ENCODE peak calls at places on chromosomes 5 and 9, in eight cellular contexts. S is HuH-7.5, N is upper lobe of right lung, X is GM06990, V is pancreas, M is islet precursor cell, C is stomach, Z is Right ventricle myocardium superior. D is an unnamed sample.

GRCh38 chr5:93717162-93717561 is 24.2 kb downstream of the POU5F2 start:
- DNase-seq in V (no peak), M (no peak), S (no peak), C (no peak), Z (no peak), X (no peak), N (no peak), D (no peak)

GRCh38 chr5:76104027-76104426 is 20.8 kb downstream of the SV2C start:
- DNase-seq in M (peak), N (no peak), X (no peak), Z (no peak), C (peak), V (peak), S (no peak), D (no peak)

GRCh38 chr9:6703898-6704639 is 53.7 kb upstream of the KDM4C start:
- DNase-seq in V (peak), S (peak), C (peak), Z (peak), X (peak), N (peak), M (peak), D (peak)

GRCh38 chr9:86407022-86407421 is 52.8 kb upstream of the TUT7 start:
- DNase-seq in V (peak), X (no peak), C (peak), S (no peak), M (peak), N (no peak), Z (no peak), D (no peak)

GRCh38 chr5:107361945-107362344 is 308.8 kb downstream of the EFNA5 start:
- DNase-seq in S (no peak), M (no peak), Z (no peak), V (no peak), X (no peak), C (no peak), N (no peak), D (no peak)

GRCh38 chr5:1763548-1763911 is 36.1 kb downstream of the MRPL36 start:
- DNase-seq in Z (peak), N (peak), C (no peak), M (peak), X (no peak), S (peak), V (no peak), D (no peak)

GRCh38 chr5:15501057-15501791 is 1.2 kb downstream of the FBXL7 start:
- DNase-seq in M (peak), C (no peak), S (no peak), V (no peak), Z (peak), N (peak), X (no peak), D (peak)

GRCh38 chr9:132978451-132979087 is at the start of gene GFI1B:
- DNase-seq in M (no peak), C (no peak), Z (no peak), V (no peak), N (no peak), X (no peak), S (no peak), D (no peak)

GRCh38 chr5:179408646-179409045 is 63.4 kb upstream of the ADAMTS2 start:
- DNase-seq in N (no peak), Z (no peak), X (no peak), M (no peak), V (no peak), C (no peak), S (no peak), D (no peak)

GRCh38 chr5:1800470-1801060 is 642 bp upstream of the NDUFS6 start:
- DNase-seq in C (no peak), S (no peak), N (peak), Z (peak), M (no peak), V (no peak), X (no peak), D (no peak)

GRCh38 chr5:83583859-83584258 is 112.3 kb downstream of the VCAN start:
- DNase-seq in S (no peak), C (no peak), M (no peak), X (no peak), Z (no peak), N (no peak), V (no peak), D (no peak)

GRCh38 chr5:135329913-135330797 is 68.9 kb downstream of the MACROH2A1 start:
- DNase-seq in N (no peak), V (no peak), C (no peak), S (no peak), M (no peak), Z (no peak), X (no peak), D (no peak)

GRCh38 chr5:91126448-91126847 is 256.7 kb downstream of the ARRDC3 start:
- DNase-seq in M (no peak), Z (no peak), V (peak), X (no peak), S (no peak), C (no peak), N (no peak), D (no peak)

GRCh38 chr5:136427421-136427820 is 62.1 kb upstream of the TRPC7 start:
- DNase-seq in M (no peak), C (no peak), Z (no peak), N (no peak), X (no peak), V (no peak), S (no peak), D (no peak)

GRCh38 chr5:109907751-109908150 is 218.0 kb downstream of the MAN2A1 start:
- DNase-seq in V (no peak), C (no peak), Z (no peak), S (no peak), X (no peak), N (no peak), M (peak), D (no peak)

GRCh38 chr9:27673626-27674025 is 100.3 kb upstream of the C9orf72 start:
- DNase-seq in M (no peak), C (no peak), S (no peak), V (no peak), N (no peak), Z (no peak), X (no peak), D (no peak)

GRCh38 chr5:119343766-119344165 is 12.1 kb upstream of the TNFAIP8 start:
- DNase-seq in C (no peak), X (no peak), Z (no peak), V (no peak), S (no peak), M (no peak), N (no peak), D (no peak)

GRCh38 chr5:151406322-151406947 is 41.0 kb upstream of the SLC36A1 start:
- DNase-seq in C (no peak), N (no peak), S (peak), V (no peak), Z (no peak), X (no peak), M (no peak), D (no peak)

GRCh38 chr9:92289708-92290390 is 3.6 kb downstream of the IARS1 start:
- DNase-seq in C (no peak), X (no peak), S (no peak), M (no peak), N (no peak), V (no peak), Z (no peak), D (no peak)

GRCh38 chr9:121362813-121363585 is 7.1 kb downstream of the STOM start:
- DNase-seq in N (no peak), Z (no peak), C (no peak), M (no peak), S (no peak), X (no peak), V (no peak), D (no peak)

GRCh38 chr9:80874276-80874675 is 815.1 kb downstream of the TLE1 start:
- DNase-seq in N (no peak), V (no peak), X (no peak), Z (no peak), S (no peak), C (no peak), M (no peak), D (no peak)

GRCh38 chr9:69028754-69029153 is 6.8 kb upstream of the FXN start:
- DNase-seq in C (no peak), M (peak), Z (no peak), N (no peak), V (no peak), X (no peak), S (no peak), D (no peak)

GRCh38 chr9:89956907-89957306 is 352.1 kb downstream of the GADD45G start:
- DNase-seq in X (no peak), N (no peak), M (no peak), V (no peak), C (no peak), S (no peak), Z (no peak), D (no peak)

GRCh38 chr9:10678010-10678409 is 65.2 kb upstream of the PTPRD start:
- DNase-seq in N (no peak), M (no peak), S (no peak), X (no peak), Z (no peak), V (no peak), C (no peak), D (no peak)

GRCh38 chr5:157540707-157541451 is 34.7 kb downstream of the ADAM19 start:
- DNase-seq in Z (peak), C (peak), V (no peak), X (peak), N (peak), M (peak), S (no peak), D (peak)

GRCh38 chr5:137836997-137837396 is 30.7 kb upstream of the MYOT start:
- DNase-seq in C (no peak), S (no peak), N (no peak), Z (no peak), V (no peak), X (no peak), M (no peak), D (no peak)

D was measured in psoas muscle.